ENCODE peak calls at places on chromosome 12, in seven cellular contexts. E is NCI-H2029 treated with DMSO at 0.1 percent for 48 hours; C is GM04503; K is cardiac muscle cell; Y is CD4-positive, alpha-beta memory T cell; G is dorsolateral prefrontal cortex; A is hypothalamus. T is an unnamed sample.
A peak's percentile ranks its signal among the peaks of the same experiment; 100 is the strongest.

GRCh38 chr12:121787063-121787774 is 6.3 kb downstream of the RHOF start:
- DNase-seq in E (no peak), C (no peak), K (no peak), Y (peak; percentile 75), G (no peak), A (no peak), T (no peak)

GRCh38 chr12:65470261-65470660 is 191.8 kb downstream of the MSRB3 start:
- DNase-seq in E (no peak), C (peak; percentile 25), K (peak; percentile 27), Y (no peak), G (no peak), A (no peak), T (peak; percentile 56)

GRCh38 chr12:27705263-27705662 is 5.4 kb upstream of the MRPS35 start:
- DNase-seq in E (no peak), C (no peak), K (no peak), Y (no peak), G (no peak), A (no peak), T (no peak)

GRCh38 chr12:127893875-127894635 is 372.9 kb upstream of the TMEM132C start:
- DNase-seq in E (no peak), C (no peak), K (no peak), Y (no peak), G (no peak), A (no peak), T (no peak)

GRCh38 chr12:121708313-121709063 is 4.1 kb upstream of the TMEM120B start:
- DNase-seq in E (no peak), C (no peak), K (no peak), Y (no peak), G (no peak), A (no peak), T (no peak)

GRCh38 chr12:94289551-94290312 is 141.4 kb downstream of the PLXNC1 start:
- DNase-seq in E (no peak), C (peak; percentile 77), K (peak; percentile 90), Y (no peak), G (no peak), A (no peak), T (peak; percentile 81)

GRCh38 chr12:5244513-5244972 is 187.4 kb upstream of the NTF3 start:
- DNase-seq in E (no peak), C (no peak), K (no peak), Y (no peak), G (no peak), A (no peak), T (no peak)

GRCh38 chr12:79344855-79345840 is 345.6 kb downstream of the PAWR start:
- DNase-seq in E (peak; percentile 53), C (no peak), K (peak; percentile 26), Y (no peak), G (no peak), A (no peak), T (peak; percentile 37)

GRCh38 chr12:94172973-94173372 is 24.6 kb downstream of the PLXNC1 start:
- DNase-seq in E (no peak), C (peak; percentile 89), K (peak; percentile 98), Y (no peak), G (no peak), A (no peak), T (peak; percentile 99)

GRCh38 chr12:24820872-24821271 is 128.0 kb downstream of the BCAT1 start:
- DNase-seq in E (no peak), C (no peak), K (peak; percentile 73), Y (no peak), G (no peak), A (no peak), T (peak; percentile 61)

GRCh38 chr12:79691299-79692248 is 810 bp upstream of the PAWR start:
- DNase-seq in E (no peak), C (peak; percentile 73), K (peak; percentile 83), Y (no peak), G (no peak), A (no peak), T (peak; percentile 85)

GRCh38 chr12:43501705-43502104 is 50.3 kb downstream of the ADAMTS20 start:
- DNase-seq in E (no peak), C (no peak), K (peak; percentile 32), Y (no peak), G (no peak), A (no peak), T (peak; percentile 38)

GRCh38 chr12:124438415-124439056 is 128.9 kb downstream of the NCOR2 start:
- DNase-seq in E (no peak), C (no peak), K (no peak), Y (no peak), G (no peak), A (no peak), T (no peak)

GRCh38 chr12:95205685-95206084 is 11.6 kb downstream of the FGD6 start:
- DNase-seq in E (no peak), C (peak; percentile 50), K (peak; percentile 86), Y (no peak), G (no peak), A (no peak), T (peak; percentile 89)

GRCh38 chr12:120247621-120248030 is 17.9 kb downstream of the PXN start:
- DNase-seq in E (no peak), C (peak; percentile 62), K (no peak), Y (no peak), G (no peak), A (no peak), T (peak; percentile 89)

GRCh38 chr12:2179953-2180736 is 127.4 kb downstream of the CACNA1C start:
- DNase-seq in E (no peak), C (peak; percentile 86), K (peak; percentile 94), Y (no peak), G (peak; percentile 39), A (no peak), T (peak; percentile 94)

GRCh38 chr12:64452559-64453329 is 824 bp downstream of the TBK1 start:
- DNase-seq in E (peak; percentile 18), C (peak; percentile 67), K (peak; percentile 83), Y (no peak), G (no peak), A (no peak), T (peak; percentile 94)

GRCh38 chr12:103841690-103842584 is 903 bp upstream of the NT5DC3 start:
- DNase-seq in E (no peak), C (peak; percentile 50), K (peak; percentile 47), Y (peak; percentile 64), G (no peak), A (no peak), T (peak; percentile 70)

GRCh38 chr12:102314821-102315220 is 117.2 kb upstream of the PMCH start:
- DNase-seq in E (no peak), C (no peak), K (peak; percentile 10), Y (no peak), G (no peak), A (no peak), T (peak; percentile 67)

GRCh38 chr12:57157588-57158173 is 10.3 kb upstream of the LRP1-AS start:
- DNase-seq in E (no peak), C (no peak), K (no peak), Y (no peak), G (no peak), A (no peak), T (no peak)

GRCh38 chr12:2963154-2963759 is 4.1 kb downstream of the TEAD4 start:
- DNase-seq in E (no peak), C (no peak), K (no peak), Y (no peak), G (no peak), A (no peak), T (no peak)

GRCh38 chr12:114661245-114661644 is 22.7 kb downstream of the TBX3 start:
- DNase-seq in E (no peak), C (no peak), K (no peak), Y (no peak), G (no peak), A (no peak), T (peak; percentile 25)

GRCh38 chr12:92000587-92000986 is 145.1 kb downstream of the BTG1 start:
- DNase-seq in E (no peak), C (no peak), K (no peak), Y (no peak), G (no peak), A (no peak), T (no peak)

GRCh38 chr12:19018302-19018980 is 111.1 kb upstream of the PLEKHA5 start:
- DNase-seq in E (no peak), C (peak; percentile 53), K (peak; percentile 91), Y (no peak), G (no peak), A (no peak), T (peak; percentile 84)

GRCh38 chr12:15532364-15532977 is 210.2 kb downstream of the PTPRO start:
- DNase-seq in E (no peak), C (peak; percentile 36), K (peak; percentile 83), Y (no peak), G (no peak), A (no peak), T (peak; percentile 87)

GRCh38 chr12:94208433-94208921 is 60.1 kb downstream of the PLXNC1 start:
- DNase-seq in E (no peak), C (no peak), K (no peak), Y (peak; percentile 57), G (no peak), A (no peak), T (no peak)

T was measured in fibroblast of villous mesenchyme.